ENCODE peak calls at places on chromosomes 2 and 18, in ten cellular contexts. L is endothelial cell of umbilical vein, E is Peyer's patch, A is kidney, P is left ventricle myocardium inferior, W is OCI-LY7, O is colonic mucosa, H is stomach, R is K562, K is HepG2. X is an unnamed sample.

GRCh38 chr2:127422631-127423475 is 4.6 kb downstream of the PROC start:
- DNase-seq in P (no peak), W (no peak), A (no peak), O (peak; percentile 29), L (peak; percentile 11), H (peak; percentile 42), E (peak; percentile 70), R (no peak), K (no peak), X (peak; percentile 30)

GRCh38 chr2:98479959-98480524 is 35.4 kb downstream of the INPP4A start:
- DNase-seq in W (peak; percentile 22), K (no peak), H (peak; percentile 77), L (peak; percentile 89), P (peak; percentile 70), R (no peak), E (no peak), A (peak; percentile 80), O (no peak), X (peak; percentile 42)

GRCh38 chr18:23721711-23722479 is 32.6 kb downstream of the LAMA3 start:
- DNase-seq in H (no peak), A (no peak), W (no peak), K (no peak), E (no peak), L (peak; percentile 42), O (no peak), P (no peak), R (no peak), X (peak; percentile 12)

GRCh38 chr2:71925268-71926097 is 222.2 kb downstream of the CYP26B1 start:
- DNase-seq in O (peak; percentile 19), H (no peak), P (no peak), A (no peak), K (no peak), W (no peak), L (no peak), R (no peak), E (no peak), X (peak; percentile 14)

GRCh38 chr2:235390108-235390815 is 103.6 kb upstream of the AGAP1 start:
- DNase-seq in O (peak; percentile 66), H (no peak), E (peak; percentile 30), A (no peak), R (no peak), W (peak; percentile 68), K (no peak), L (no peak), P (no peak), X (peak; percentile 66)

GRCh38 chr2:169735623-169736022 is 2.0 kb downstream of the KLHL23 start:
- DNase-seq in W (no peak), K (no peak), H (no peak), P (no peak), R (no peak), O (no peak), A (no peak), E (no peak), L (no peak), X (no peak)

GRCh38 chr18:31603335-31603734 is 11.7 kb downstream of the TTR start:
- DNase-seq in A (no peak), K (no peak), W (no peak), P (no peak), O (no peak), L (no peak), H (no peak), R (no peak), E (no peak), X (no peak)

GRCh38 chr2:70931376-70932000 is 4.2 kb upstream of the ATP6V1B1 start:
- DNase-seq in W (no peak), O (peak; percentile 7), L (no peak), R (no peak), K (no peak), H (no peak), E (no peak), A (no peak), P (no peak), X (no peak)

GRCh38 chr18:21191596-21192307 is 50.3 kb upstream of the GREB1L start:
- DNase-seq in K (peak; percentile 42), R (peak; percentile 47), P (peak; percentile 36), W (peak; percentile 30), O (peak; percentile 49), E (no peak), L (peak; percentile 24), A (no peak), H (peak; percentile 52), X (peak; percentile 48)

GRCh38 chr2:20231632-20232031 is 6.7 kb upstream of the SDC1 start:
- DNase-seq in R (no peak), H (peak; percentile 87), A (peak; percentile 93), K (peak; percentile 46), E (no peak), L (peak; percentile 22), P (no peak), O (peak; percentile 93), W (no peak), X (peak; percentile 97)

GRCh38 chr2:200447139-200447855 is 62.6 kb downstream of the KCTD18 start:
- DNase-seq in E (no peak), O (no peak), R (no peak), A (no peak), L (no peak), K (no peak), W (no peak), H (no peak), P (no peak), X (no peak)

GRCh38 chr2:240651185-240651584 is 25.9 kb downstream of the GPR35 start:
- DNase-seq in A (no peak), E (no peak), P (no peak), O (no peak), L (no peak), W (no peak), K (no peak), H (no peak), R (no peak), X (no peak)

GRCh38 chr2:49003206-49003605 is 151.1 kb downstream of the FSHR start:
- DNase-seq in P (no peak), W (no peak), R (no peak), A (no peak), H (no peak), L (no peak), E (no peak), O (no peak), K (no peak), X (no peak)

GRCh38 chr2:211354481-211354880 is 798.1 kb downstream of the CPS1 start:
- DNase-seq in R (no peak), A (no peak), L (no peak), K (no peak), O (no peak), W (no peak), H (no peak), P (no peak), E (no peak), X (no peak)

GRCh38 chr2:55620123-55620779 is 2.8 kb upstream of the PPP4R3B start:
- DNase-seq in P (no peak), E (no peak), W (peak; percentile 56), R (peak; percentile 23), L (no peak), K (peak; percentile 63), H (no peak), A (no peak), O (no peak), X (peak; percentile 15)

DNA sequence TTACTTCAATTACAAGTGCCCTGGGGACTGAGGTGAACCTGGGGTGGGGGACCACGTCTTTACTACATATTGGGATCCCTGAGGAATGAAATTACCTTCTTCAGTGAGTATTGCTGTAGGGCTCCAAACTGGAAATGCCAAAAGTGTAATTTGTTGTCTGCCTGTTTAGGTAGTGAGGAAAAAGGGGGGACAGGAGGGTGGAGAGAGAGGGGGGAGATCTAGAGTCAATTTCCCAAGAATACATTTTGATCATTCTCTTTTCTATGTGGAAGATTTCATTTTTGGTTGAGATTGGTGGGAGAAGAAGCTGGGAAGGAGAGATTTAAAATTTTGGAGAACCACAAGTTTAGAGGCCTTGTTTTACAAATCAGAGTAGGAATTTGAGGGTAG is 101.1 kb downstream of the SPTBN1 start:
- DNase-seq in L (no peak), A (no peak), R (no peak), O (no peak), H (no peak), W (no peak), P (no peak), E (no peak), K (no peak), X (no peak)
- H3K4me1 ChIP-seq in L (peaks cover 41% of the 10 kb centered on the region), A (peaks cover 35% of the 10 kb centered on the region), R (peaks cover 28% of the 10 kb centered on the region), O (peaks cover 11% of the 10 kb centered on the region), H (peaks cover 53% of the 10 kb centered on the region), W (peaks cover 34% of the 10 kb centered on the region), P (peaks cover 100% of the 10 kb centered on the region), E (peaks cover 7% of the 10 kb centered on the region), K (peaks cover 63% of the 10 kb centered on the region), X (peaks cover 7% of the 10 kb centered on the region)

GRCh38 chr2:31693882-31694281 is 113.1 kb upstream of the SRD5A2 start:
- DNase-seq in H (no peak), P (no peak), A (no peak), R (no peak), K (no peak), E (no peak), W (peak; percentile 42), L (no peak), O (no peak), X (no peak)
- H3K9me3 ChIP-seq in H (peaks cover 71% of the 10 kb centered on the region), P (peaks cover 94% of the 10 kb centered on the region), A (peaks cover 23% of the 10 kb centered on the region), R (peaks cover 9% of the 10 kb centered on the region), K (peaks cover 45% of the 10 kb centered on the region), E (peaks cover 24% of the 10 kb centered on the region), W (peaks cover 29% of the 10 kb centered on the region), L (peaks cover 4% of the 10 kb centered on the region), O (peaks cover 6% of the 10 kb centered on the region), X (peaks cover 2% of the 10 kb centered on the region)

GRCh38 chr2:85706604-85707296 is 12.6 kb downstream of the GNLY start:
- DNase-seq in P (no peak), H (no peak), R (no peak), E (no peak), W (no peak), L (no peak), O (no peak), A (no peak), K (no peak), X (no peak)
- H3K27ac ChIP-seq in P (peak overlapping the region; percentile 94), H (peak overlapping the region; percentile 68), R (no peak overlapping the region), E (no peak overlapping the region), W (no peak overlapping the region), L (no peak overlapping the region), O (peak overlapping the region; percentile 37), A (peak overlapping the region; percentile 24), K (no peak overlapping the region), X (peak overlapping the region; percentile 62)

GRCh38 chr2:221518201-221518936 is 53.7 kb downstream of the EPHA4 start:
- DNase-seq in E (no peak), H (no peak), R (no peak), L (peak; percentile 89), K (no peak), W (no peak), O (peak; percentile 52), A (no peak), P (no peak), X (no peak)

GRCh38 chr2:221514305-221515040 is 57.6 kb downstream of the EPHA4 start:
- DNase-seq in R (no peak), H (no peak), O (no peak), K (no peak), A (no peak), L (no peak), P (no peak), E (no peak), W (no peak), X (no peak)

GRCh38 chr2:221518937-221519635 is 53.0 kb downstream of the EPHA4 start:
- DNase-seq in L (no peak), P (no peak), H (no peak), W (no peak), R (no peak), O (peak; percentile 55), E (no peak), A (no peak), K (no peak), X (no peak)

GRCh38 chr2:221521261-221521845 is 50.8 kb downstream of the EPHA4 start:
- DNase-seq in E (no peak), L (no peak), H (no peak), O (no peak), K (no peak), A (no peak), R (no peak), P (no peak), W (no peak), X (no peak)

GRCh38 chr2:221517362-221518121 is 54.6 kb downstream of the EPHA4 start:
- DNase-seq in O (peak; percentile 67), A (peak; percentile 81), R (no peak), W (peak; percentile 66), P (no peak), K (no peak), L (peak; percentile 72), H (peak; percentile 48), E (peak; percentile 82), X (peak; percentile 13)
- H3K4me1 ChIP-seq in O (peaks cover 10% of the 10 kb centered on the region), A (no peaks in the 10 kb centered on the region), R (no peaks in the 10 kb centered on the region), W (peaks cover 13% of the 10 kb centered on the region), P (peaks cover 42% of the 10 kb centered on the region), K (no peaks in the 10 kb centered on the region), L (peaks cover 33% of the 10 kb centered on the region), H (peaks cover 30% of the 10 kb centered on the region), E (no peaks in the 10 kb centered on the region), X (no peaks in the 10 kb centered on the region)